ENCODE peak calls at places on chromosomes 11 and 22, in six cellular contexts. E, W, D, N, M and O are unnamed samples. For H3K27me3 and H3K4me1, the result is how much of the 10 kb centered on the place peaks cover.

GRCh38 chr11:95660038-95660437 is 129.5 kb downstream of the FAM76B start:
- DNase-seq in E (no peak), W (no peak), D (no peak), N (no peak), M (no peak), O (no peak)

GRCh38 chr11:96137357-96137756 is 205.6 kb downstream of the MAML2 start:
- DNase-seq in E (no peak), W (no peak), D (no peak), N (no peak), M (no peak), O (no peak)

GRCh38 chr22:24095816-24096215 is 84.7 kb downstream of the CABIN1 start:
- DNase-seq in E (no peak), W (no peak), D (peak), N (no peak), M (no peak), O (no peak)

GRCh38 chr11:109208116-109208515 is 213.9 kb upstream of the C11orf87 start:
- DNase-seq in E (no peak), W (no peak), D (no peak), N (no peak), M (no peak), O (no peak)

GRCh38 chr11:78228467-78228866 is 39.7 kb downstream of the USP35 start:
- DNase-seq in E (peak), W (peak), D (no peak), N (no peak), M (no peak), O (no peak)

GRCh38 chr11:10454902-10455631 is at the start of gene AMPD3:
- DNase-seq in E (no peak), W (peak), D (no peak), N (no peak), M (no peak), O (no peak)

GRCh38 chr11:126608626-126609010 is 253.1 kb downstream of the ST3GAL4 start:
- DNase-seq in E (no peak), W (no peak), D (no peak), N (no peak), M (no peak), O (no peak)

GRCh38 chr22:23113067-23113846 is 28.5 kb downstream of the RSPH14 start:
- DNase-seq in E (no peak), W (no peak), D (no peak), N (no peak), M (peak), O (peak)

GRCh38 chr22:48664586-48664985 is 1163.1 kb downstream of the BRD1 start:
- DNase-seq in E (no peak), W (no peak), D (no peak), N (no peak), M (no peak), O (no peak)

GRCh38 chr11:77126861-77127673 is 979 bp upstream of the MYO7A start:
- DNase-seq in E (no peak), W (peak), D (no peak), N (peak), M (peak), O (peak)

GRCh38 chr11:25065711-25066110 is 568.9 kb downstream of the LUZP2 start:
- DNase-seq in E (no peak), W (peak), D (no peak), N (no peak), M (no peak), O (no peak)

GRCh38 chr11:14339356-14339755 is 19.6 kb downstream of the RRAS2 start:
- DNase-seq in E (no peak), W (no peak), D (no peak), N (no peak), M (no peak), O (no peak)

GRCh38 chr11:9461068-9461759 is 402 bp downstream of the ZNF143 start:
- DNase-seq in E (peak), W (peak), D (peak), N (peak), M (peak), O (peak)

GRCh38 chr11:79265756-79266322 is 175.0 kb downstream of the TENM4 start:
- DNase-seq in E (no peak), W (no peak), D (no peak), N (no peak), M (no peak), O (no peak)

GRCh38 chr11:77198440-77198849 is 70.4 kb downstream of the MYO7A start:
- DNase-seq in E (no peak), W (no peak), D (peak), N (no peak), M (no peak), O (peak)

GRCh38 chr11:101127348-101127698 is 2.3 kb downstream of the PGR start:
- DNase-seq in E (no peak), W (peak), D (peak), N (no peak), M (peak), O (peak)

GRCh38 chr11:72813740-72814138 is 472 bp upstream of the ATG16L2 start:
- DNase-seq in E (peak), W (peak), D (no peak), N (peak), M (peak), O (peak)

GRCh38 chr11:72352859-72353551 is 81.3 kb downstream of the CLPB start:
- DNase-seq in E (no peak), W (peak), D (no peak), N (no peak), M (no peak), O (peak)

GRCh38 chr11:69656536-69657455 is 15.8 kb downstream of the CCND1 start:
- DNase-seq in E (no peak), W (peak), D (peak), N (no peak), M (no peak), O (no peak)

GRCh38 chr11:132999031-132999430 is 533.3 kb downstream of the OPCML start:
- DNase-seq in E (no peak), W (no peak), D (no peak), N (no peak), M (no peak), O (no peak)

GRCh38 chr11:44556735-44557409 is 8.6 kb upstream of the CD82 start:
- DNase-seq in E (no peak), W (peak), D (peak), N (peak), M (peak), O (peak)

GRCh38 chr11:111684259-111684658 is 81.9 kb downstream of the PPP2R1B start:
- DNase-seq in E (no peak), W (no peak), D (no peak), N (no peak), M (no peak), O (no peak)

GRCh38 chr11:118142081-118142480 is 10.5 kb downstream of the SCN4B start:
- DNase-seq in E (no peak), W (peak), D (peak), N (no peak), M (no peak), O (no peak)

GRCh38 chr11:57792870-57793269 is 31.3 kb downstream of the CTNND1 start:
- DNase-seq in E (no peak), W (no peak), D (no peak), N (no peak), M (no peak), O (no peak)

GRCh38 chr11:1675536-1676253 is 21.3 kb upstream of the KRTAP5-6 start:
- DNase-seq in E (no peak), W (no peak), D (no peak), N (no peak), M (no peak), O (no peak)

GRCh38 chr11:1673841-1674193 is 23.2 kb upstream of the KRTAP5-6 start:
- DNase-seq in E (no peak), W (no peak), D (no peak), N (no peak), M (no peak), O (no peak)

GRCh38 chr11:1672613-1673400 is 24.2 kb upstream of the KRTAP5-6 start:
- DNase-seq in E (no peak), W (no peak), D (no peak), N (no peak), M (no peak), O (no peak)

GRCh38 chr11:1674879-1675235 is 22.1 kb upstream of the KRTAP5-6 start:
- DNase-seq in E (no peak), W (no peak), D (peak), N (no peak), M (no peak), O (no peak)

GRCh38 chr11:1674194-1674878 is 22.7 kb upstream of the KRTAP5-6 start:
- DNase-seq in E (no peak), W (no peak), D (no peak), N (no peak), M (no peak), O (no peak)
- H3K27me3 ChIP-seq in E (under half), W (half or more), D (under half), N (under half), M (half or more), O (under half)

GRCh38 chr22:46676479-46676878 is 56.3 kb downstream of the GRAMD4 start:
- DNase-seq in E (no peak), W (no peak), D (no peak), N (no peak), M (no peak), O (no peak)

GRCh38 chr22:46675938-46676337 is 55.8 kb downstream of the GRAMD4 start:
- DNase-seq in E (no peak), W (no peak), D (no peak), N (no peak), M (no peak), O (no peak)

GRCh38 chr22:46678003-46678657 is 57.9 kb downstream of the GRAMD4 start:
- DNase-seq in E (no peak), W (no peak), D (no peak), N (no peak), M (no peak), O (no peak)

GRCh38 chr22:46677323-46678002 is 57.3 kb downstream of the GRAMD4 start:
- DNase-seq in E (no peak), W (no peak), D (no peak), N (no peak), M (no peak), O (no peak)

DNA sequence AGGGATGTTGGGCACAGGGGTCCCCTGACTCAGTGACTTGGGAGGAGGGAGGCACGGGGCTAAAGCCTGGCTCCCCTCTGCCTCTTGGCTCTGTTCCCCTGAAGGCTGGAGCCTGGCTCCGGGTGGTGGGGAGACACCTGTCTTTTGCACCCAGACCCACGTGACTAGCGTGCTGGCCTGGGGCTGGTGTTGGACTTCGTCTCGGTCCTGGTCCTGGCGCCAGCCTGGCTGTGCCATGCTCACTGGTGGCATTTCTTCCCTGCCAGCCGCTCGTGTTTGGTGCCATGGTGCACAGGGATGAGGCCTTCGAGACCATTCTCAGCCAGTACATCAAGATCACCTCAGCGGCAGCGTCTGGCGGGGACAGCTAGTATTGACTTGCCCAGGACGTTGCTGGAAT is 56.7 kb downstream of the GRAMD4 start:
- DNase-seq in E (no peak), W (no peak), D (no peak), N (no peak), M (no peak), O (no peak)
- H3K4me1 ChIP-seq in E (under half), W (under half), D (under half), N (under half), M (under half), O (under half)

GRCh38 chr22:36064358-36064757 is 35.7 kb upstream of the RBFOX2 start:
- DNase-seq in E (no peak), W (no peak), D (no peak), N (no peak), M (no peak), O (no peak)

GRCh38 chr22:36068776-36069344 is 40.2 kb upstream of the RBFOX2 start:
- DNase-seq in E (no peak), W (peak), D (no peak), N (no peak), M (no peak), O (no peak)

GRCh38 chr22:36067237-36067558 is 38.6 kb upstream of the RBFOX2 start:
- DNase-seq in E (no peak), W (no peak), D (no peak), N (no peak), M (no peak), O (no peak)

GRCh38 chr22:36065775-36066544 is 37.3 kb upstream of the RBFOX2 start:
- DNase-seq in E (peak), W (peak), D (peak), N (peak), M (peak), O (peak)

DNA sequence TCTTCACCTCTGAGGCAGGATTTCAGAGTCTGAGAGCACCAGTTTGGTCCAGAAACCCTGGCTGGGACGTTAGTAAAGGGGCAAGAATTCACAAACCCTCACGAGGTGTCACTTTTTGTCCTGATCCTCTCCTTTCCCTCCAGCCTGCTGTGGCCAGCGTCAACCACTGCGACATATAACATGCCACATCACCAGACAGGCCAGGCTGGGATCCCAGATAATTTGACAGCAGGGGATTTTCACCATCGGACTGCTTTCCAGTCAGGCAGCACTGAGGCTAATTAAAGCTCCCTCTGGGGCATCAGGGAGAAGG is 36.8 kb upstream of the RBFOX2 start:
- DNase-seq in E (peak), W (no peak), D (no peak), N (no peak), M (no peak), O (no peak)
- H3K4me3 ChIP-seq in E (peak), W (peak), D (peak), N (peak), M (peak), O (peak)

DNA sequence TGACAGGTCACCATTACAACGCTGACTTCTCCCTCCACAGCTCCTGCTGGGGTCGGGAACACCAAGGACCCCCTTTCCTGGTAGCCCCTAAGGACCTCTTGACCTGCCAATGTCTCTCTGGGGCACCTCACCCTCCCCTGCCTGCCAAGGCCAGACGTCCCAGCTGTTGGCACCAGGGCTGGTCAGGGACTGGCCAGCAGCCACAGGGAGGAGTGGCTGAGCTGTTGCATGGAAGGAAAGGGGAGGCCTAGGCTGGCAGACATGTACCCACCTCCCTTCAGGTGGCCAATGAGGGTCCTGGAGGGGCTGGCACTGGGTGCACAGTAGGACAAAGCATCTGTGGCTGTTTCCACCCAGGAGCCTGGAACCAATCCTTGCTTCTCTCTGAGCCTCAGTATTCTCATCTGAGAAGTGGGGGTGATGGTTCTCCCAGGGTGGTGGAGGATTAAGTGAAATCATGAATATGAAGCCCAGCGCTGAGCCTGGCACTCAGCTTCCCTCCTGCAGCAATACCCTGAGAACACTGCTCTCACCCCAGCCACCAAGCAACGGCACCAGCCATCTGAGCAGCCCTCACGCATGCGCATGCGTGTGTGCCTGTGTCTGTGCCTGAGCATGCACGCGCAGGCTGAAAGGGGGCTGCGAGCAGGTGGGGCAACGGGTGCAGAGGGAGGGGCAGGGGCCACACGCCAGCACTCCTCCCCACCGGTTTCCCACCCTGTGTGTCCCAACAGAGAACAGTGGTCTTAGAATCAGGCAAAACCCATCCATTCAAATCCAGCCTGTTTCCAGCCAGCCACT is 5.9 kb downstream of the KCNJ4 start:
- DNase-seq in E (no peak), W (no peak), D (no peak), N (no peak), M (peak), O (no peak)
- H3K27me3 ChIP-seq in E (under half), W (under half), D (under half), N (under half), M (half or more), O (under half)

DNA sequence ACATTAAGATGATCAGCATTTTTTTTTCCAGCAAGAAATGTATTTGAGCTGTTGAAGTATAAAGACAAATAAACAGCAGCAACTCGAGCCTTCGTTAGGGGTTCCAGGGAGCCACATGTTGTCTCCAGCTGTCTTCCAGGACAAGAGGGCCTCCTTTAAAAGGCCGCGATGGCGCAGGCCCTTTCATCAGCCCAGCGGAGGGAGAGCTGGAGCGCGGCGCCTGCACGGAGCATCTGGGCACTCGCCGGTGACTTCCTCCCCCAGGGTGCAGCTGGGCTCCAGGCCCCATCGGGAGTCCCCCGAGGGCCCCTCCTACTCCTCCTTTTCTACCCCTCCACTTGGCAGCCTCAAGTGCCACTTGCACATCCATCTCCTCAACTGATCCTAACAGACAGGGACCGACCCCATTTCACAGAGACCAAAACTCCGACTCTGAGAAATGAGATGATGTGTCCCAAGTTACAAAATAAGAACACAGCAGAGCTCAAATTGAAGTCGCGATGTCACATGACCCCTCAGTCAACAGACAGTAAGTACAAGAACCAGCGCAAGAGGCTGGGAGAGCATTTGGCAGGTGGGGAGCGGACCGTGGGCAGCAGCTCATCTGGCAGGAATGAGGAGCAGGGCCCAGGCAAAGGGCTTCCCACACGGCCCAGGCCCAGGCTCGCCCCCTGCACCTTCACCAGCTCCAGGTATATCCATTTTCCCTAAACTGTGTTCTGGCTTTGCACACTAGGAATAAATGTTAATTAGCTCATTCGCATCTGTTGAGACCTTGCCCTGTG is 34.5 kb downstream of the SCUBE1 start:
- DNase-seq in E (no peak), W (no peak), D (no peak), N (no peak), M (no peak), O (peak)
- H3K4me1 ChIP-seq in E (half or more), W (under half), D (under half), N (under half), M (under half), O (under half)

DNA sequence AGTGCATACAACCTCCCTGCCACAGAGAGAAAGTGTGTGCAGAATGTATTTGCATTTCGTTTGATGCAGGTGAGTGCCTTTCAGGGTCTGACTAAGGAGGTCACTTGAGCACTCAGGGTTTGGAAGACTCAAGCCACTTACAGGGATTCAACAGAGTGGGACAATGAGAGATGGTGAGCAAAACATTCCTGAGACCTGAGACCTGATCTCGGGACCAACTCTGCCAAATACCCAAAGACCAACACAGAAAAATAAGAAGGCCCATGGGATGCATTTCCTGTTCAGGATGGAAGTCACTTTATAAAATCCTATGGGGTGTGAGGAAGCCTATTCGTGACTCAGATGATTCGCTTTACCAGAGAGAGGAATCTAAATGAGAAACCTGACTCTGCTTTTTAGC is 65.2 kb upstream of the LARGE1 start:
- DNase-seq in E (peak), W (no peak), D (no peak), N (no peak), M (no peak), O (no peak)
- H3K4me3 ChIP-seq in E (no peak), W (no peak), D (no peak), N (no peak), M (no peak), O (no peak)

GRCh38 chr11:64694821-64695365 is 28.1 kb downstream of the NRXN2 start:
- DNase-seq in E (no peak), W (no peak), D (no peak), N (peak), M (no peak), O (peak)

GRCh38 chr11:64692764-64693331 is 30.1 kb downstream of the NRXN2 start:
- DNase-seq in E (no peak), W (no peak), D (no peak), N (no peak), M (no peak), O (no peak)

GRCh38 chr11:64695548-64695947 is 27.4 kb downstream of the NRXN2 start:
- DNase-seq in E (no peak), W (no peak), D (no peak), N (no peak), M (no peak), O (no peak)

GRCh38 chr11:64696045-64696444 is 27.0 kb downstream of the NRXN2 start:
- DNase-seq in E (no peak), W (no peak), D (no peak), N (no peak), M (no peak), O (no peak)

DNA sequence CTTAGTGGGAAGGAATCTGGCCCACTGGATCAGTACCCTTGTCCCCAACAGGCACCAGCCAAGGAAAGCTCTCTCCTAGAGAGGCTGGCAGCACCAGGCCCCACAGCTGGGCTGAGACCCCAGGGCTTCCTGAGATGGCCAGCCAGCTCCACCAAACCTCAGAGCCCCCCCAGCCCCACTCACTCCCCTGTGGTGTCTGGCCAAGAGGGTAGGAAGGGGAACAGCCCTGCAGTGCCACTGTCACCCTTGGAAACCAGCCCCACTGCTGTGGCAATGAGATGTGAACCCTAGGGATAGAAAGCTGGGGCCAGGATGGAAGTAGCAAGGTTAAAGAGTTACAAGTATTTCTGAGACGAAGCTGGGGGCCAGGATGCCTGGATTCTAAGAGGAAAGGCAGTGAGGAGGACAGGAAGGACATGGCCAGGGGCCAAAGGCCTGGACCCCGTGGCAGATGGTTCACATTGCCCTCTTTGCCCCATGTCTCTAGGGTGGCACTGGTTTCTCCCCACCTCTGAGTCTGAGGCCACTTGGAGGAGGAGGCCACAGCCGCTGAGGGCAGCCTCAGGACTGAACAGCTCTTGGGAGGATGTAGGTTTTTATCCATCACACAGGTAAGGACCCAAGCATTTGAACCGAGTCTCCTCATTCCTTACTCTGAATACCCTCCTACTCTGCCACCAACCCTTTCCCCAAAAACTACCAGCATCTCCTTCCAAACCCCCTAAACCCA is 28.8 kb downstream of the NRXN2 start:
- DNase-seq in E (no peak), W (no peak), D (no peak), N (no peak), M (no peak), O (no peak)
- H3K27me3 ChIP-seq in E (under half), W (under half), D (under half), N (under half), M (under half), O (under half)